ENCODE peak calls at places on chromosomes 1 and 21, in seven cellular contexts. One of them, this sample, is unnamed.
A peak's percentile ranks its signal among the peaks of the same experiment; 100 is the strongest.

GRCh38 chr21:36320421-36321324 is 676 bp downstream of the MORC3 start:
- DNase-seq in HAP-1: peak; percentile 82
- DNase-seq in left ventricle myocardium inferior: peak; percentile 25
- DNase-seq in breast epithelium: peak; percentile 51
- DNase-seq in thyroid gland: peak; percentile 73
- DNase-seq in PC-3: peak; percentile 70
- DNase-seq in small intestine: peak; percentile 70
- DNase-seq in this sample: peak; percentile 84

GRCh38 chr1:27004471-27005165 is 8.0 kb downstream of the TENT5B start:
- DNase-seq in HAP-1: no peak
- DNase-seq in left ventricle myocardium inferior: no peak
- DNase-seq in breast epithelium: no peak
- DNase-seq in thyroid gland: peak; percentile 79
- DNase-seq in PC-3: no peak
- DNase-seq in small intestine: no peak
- DNase-seq in this sample: no peak

GRCh38 chr1:6343506-6344405 is 49.8 kb downstream of the ACOT7 start:
- DNase-seq in HAP-1: peak; percentile 81
- DNase-seq in left ventricle myocardium inferior: peak; percentile 62
- DNase-seq in breast epithelium: peak; percentile 49
- DNase-seq in thyroid gland: peak; percentile 57
- DNase-seq in PC-3: peak; percentile 100
- DNase-seq in small intestine: peak; percentile 91
- DNase-seq in this sample: peak; percentile 79

GRCh38 chr1:240691521-240692338 is 79.8 kb upstream of the GREM2 start:
- DNase-seq in HAP-1: peak; percentile 65
- DNase-seq in left ventricle myocardium inferior: no peak
- DNase-seq in breast epithelium: no peak
- DNase-seq in thyroid gland: peak; percentile 40
- DNase-seq in PC-3: peak; percentile 78
- DNase-seq in small intestine: no peak
- DNase-seq in this sample: peak; percentile 58

GRCh38 chr1:101438359-101438758 is 201.5 kb downstream of the S1PR1 start:
- DNase-seq in HAP-1: no peak
- DNase-seq in left ventricle myocardium inferior: no peak
- DNase-seq in breast epithelium: no peak
- DNase-seq in thyroid gland: no peak
- DNase-seq in PC-3: peak; percentile 51
- DNase-seq in small intestine: no peak
- DNase-seq in this sample: no peak

GRCh38 chr1:113156368-113156767 is 83.4 kb downstream of the LRIG2 start:
- DNase-seq in HAP-1: no peak
- DNase-seq in left ventricle myocardium inferior: no peak
- DNase-seq in breast epithelium: no peak
- DNase-seq in thyroid gland: no peak
- DNase-seq in PC-3: no peak
- DNase-seq in small intestine: no peak
- DNase-seq in this sample: no peak

GRCh38 chr21:42039470-42039901 is 29.3 kb upstream of the ZBTB21 start:
- DNase-seq in HAP-1: no peak
- DNase-seq in left ventricle myocardium inferior: no peak
- DNase-seq in breast epithelium: peak; percentile 73
- DNase-seq in thyroid gland: no peak
- DNase-seq in PC-3: peak; percentile 49
- DNase-seq in small intestine: no peak
- DNase-seq in this sample: peak; percentile 18

GRCh38 chr1:183209533-183210158 is 23.6 kb downstream of the LAMC2 start:
- DNase-seq in HAP-1: no peak
- DNase-seq in left ventricle myocardium inferior: no peak
- DNase-seq in breast epithelium: no peak
- DNase-seq in thyroid gland: no peak
- DNase-seq in PC-3: peak; percentile 88
- DNase-seq in small intestine: peak; percentile 48
- DNase-seq in this sample: peak; percentile 73

GRCh38 chr1:109788695-109789521 is 25.2 kb upstream of the EPS8L3 start:
- DNase-seq in HAP-1: peak; percentile 32
- DNase-seq in left ventricle myocardium inferior: peak; percentile 9
- DNase-seq in breast epithelium: no peak
- DNase-seq in thyroid gland: no peak
- DNase-seq in PC-3: peak; percentile 39
- DNase-seq in small intestine: no peak
- DNase-seq in this sample: peak; percentile 54

GRCh38 chr1:11473635-11474034 is 5.3 kb upstream of the DISP3 start:
- DNase-seq in HAP-1: peak; percentile 74
- DNase-seq in left ventricle myocardium inferior: no peak
- DNase-seq in breast epithelium: no peak
- DNase-seq in thyroid gland: no peak
- DNase-seq in PC-3: peak; percentile 39
- DNase-seq in small intestine: no peak
- DNase-seq in this sample: no peak

GRCh38 chr1:195765099-195765498 is 843.1 kb downstream of the KCNT2 start:
- DNase-seq in HAP-1: no peak
- DNase-seq in left ventricle myocardium inferior: no peak
- DNase-seq in breast epithelium: no peak
- DNase-seq in thyroid gland: no peak
- DNase-seq in PC-3: no peak
- DNase-seq in small intestine: no peak
- DNase-seq in this sample: no peak

GRCh38 chr1:114467491-114467890 is 43.5 kb downstream of the TRIM33 start:
- DNase-seq in HAP-1: no peak
- DNase-seq in left ventricle myocardium inferior: no peak
- DNase-seq in breast epithelium: no peak
- DNase-seq in thyroid gland: no peak
- DNase-seq in PC-3: no peak
- DNase-seq in small intestine: no peak
- DNase-seq in this sample: no peak

GRCh38 chr21:42012763-42013329 is 2.7 kb upstream of the ZBTB21 start:
- DNase-seq in HAP-1: no peak
- DNase-seq in left ventricle myocardium inferior: no peak
- DNase-seq in breast epithelium: no peak
- DNase-seq in thyroid gland: no peak
- DNase-seq in PC-3: peak; percentile 27
- DNase-seq in small intestine: no peak
- DNase-seq in this sample: no peak

GRCh38 chr1:196357913-196358312 is 250.3 kb downstream of the KCNT2 start:
- DNase-seq in HAP-1: no peak
- DNase-seq in left ventricle myocardium inferior: no peak
- DNase-seq in breast epithelium: no peak
- DNase-seq in thyroid gland: no peak
- DNase-seq in PC-3: no peak
- DNase-seq in small intestine: no peak
- DNase-seq in this sample: no peak

GRCh38 chr1:117565083-117565556 is 40.7 kb upstream of the TENT5C start:
- DNase-seq in HAP-1: no peak
- DNase-seq in left ventricle myocardium inferior: no peak
- DNase-seq in breast epithelium: no peak
- DNase-seq in thyroid gland: no peak
- DNase-seq in PC-3: no peak
- DNase-seq in small intestine: no peak
- DNase-seq in this sample: no peak

GRCh38 chr21:44765231-44766013 is 36.2 kb downstream of the UBE2G2 start:
- DNase-seq in HAP-1: no peak
- DNase-seq in left ventricle myocardium inferior: no peak
- DNase-seq in breast epithelium: no peak
- DNase-seq in thyroid gland: no peak
- DNase-seq in PC-3: peak; percentile 88
- DNase-seq in small intestine: no peak
- DNase-seq in this sample: no peak

DNA sequence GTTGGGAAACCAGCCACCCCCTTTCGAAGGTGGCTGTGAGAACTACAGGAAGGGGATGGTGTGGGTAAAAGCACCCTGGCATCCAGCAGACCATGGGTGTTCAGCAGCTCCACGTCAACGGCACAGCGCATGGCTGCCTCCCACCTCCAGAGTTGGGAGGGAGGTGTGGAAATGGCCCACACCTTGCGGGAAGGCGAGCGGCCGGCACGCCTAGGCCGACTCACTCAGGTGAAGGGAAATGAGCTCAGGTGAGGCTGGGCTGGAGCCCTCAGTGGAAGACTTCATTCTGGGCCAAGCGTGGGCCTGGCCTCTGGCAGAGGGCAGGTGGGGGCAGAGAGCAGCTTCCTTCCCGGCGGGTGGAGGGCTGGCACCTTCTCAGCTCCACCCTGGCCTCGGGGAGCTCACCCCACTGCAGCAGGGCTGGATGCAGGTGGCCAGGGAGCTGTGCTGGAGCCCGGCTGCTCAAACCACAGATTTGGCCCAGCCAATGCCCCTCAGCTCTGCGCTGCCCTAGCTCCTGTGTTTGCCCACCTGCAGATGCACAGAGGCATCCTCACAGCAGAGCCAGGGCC is 24.8 kb upstream of the ALDH4A1 start:
- DNase-seq in HAP-1: no peak
- DNase-seq in left ventricle myocardium inferior: no peak
- DNase-seq in breast epithelium: no peak
- DNase-seq in thyroid gland: no peak
- DNase-seq in PC-3: peak; percentile 49
- DNase-seq in small intestine: no peak
- DNase-seq in this sample: no peak
- H3K4me3 ChIP-seq in HAP-1: no peak overlapping the region
- H3K4me3 ChIP-seq in left ventricle myocardium inferior: peak overlapping the region; percentile 24
- H3K4me3 ChIP-seq in breast epithelium: peak overlapping the region; percentile 45
- H3K4me3 ChIP-seq in thyroid gland: no peak overlapping the region
- H3K4me3 ChIP-seq in PC-3: peak overlapping the region; percentile 34
- H3K4me3 ChIP-seq in small intestine: no peak overlapping the region
- H3K4me3 ChIP-seq in this sample: no peak overlapping the region

GRCh38 chr1:197902131-197902453 is 338 bp upstream of the C1orf53 start:
- DNase-seq in HAP-1: no peak
- DNase-seq in left ventricle myocardium inferior: no peak
- DNase-seq in breast epithelium: no peak
- DNase-seq in thyroid gland: no peak
- DNase-seq in PC-3: no peak
- DNase-seq in small intestine: no peak
- DNase-seq in this sample: no peak

GRCh38 chr1:197902454-197903195 is at the start of gene C1orf53:
- DNase-seq in HAP-1: peak; percentile 88
- DNase-seq in left ventricle myocardium inferior: peak; percentile 86
- DNase-seq in breast epithelium: peak; percentile 60
- DNase-seq in thyroid gland: peak; percentile 86
- DNase-seq in PC-3: peak; percentile 81
- DNase-seq in small intestine: peak; percentile 91
- DNase-seq in this sample: peak; percentile 94

GRCh38 chr1:197903196-197903514 is 725 bp downstream of the C1orf53 start:
- DNase-seq in HAP-1: no peak
- DNase-seq in left ventricle myocardium inferior: no peak
- DNase-seq in breast epithelium: no peak
- DNase-seq in thyroid gland: no peak
- DNase-seq in PC-3: no peak
- DNase-seq in small intestine: no peak
- DNase-seq in this sample: no peak

GRCh38 chr1:197905699-197906351 is 3.4 kb downstream of the C1orf53 start:
- DNase-seq in HAP-1: no peak
- DNase-seq in left ventricle myocardium inferior: no peak
- DNase-seq in breast epithelium: no peak
- DNase-seq in thyroid gland: no peak
- DNase-seq in PC-3: no peak
- DNase-seq in small intestine: no peak
- DNase-seq in this sample: no peak

GRCh38 chr1:197904126-197904787 is 1.8 kb downstream of the C1orf53 start:
- DNase-seq in HAP-1: no peak
- DNase-seq in left ventricle myocardium inferior: no peak
- DNase-seq in breast epithelium: no peak
- DNase-seq in thyroid gland: no peak
- DNase-seq in PC-3: no peak
- DNase-seq in small intestine: no peak
- DNase-seq in this sample: no peak
- H3K27me3 ChIP-seq in HAP-1: no peaks in the 10 kb centered on the region
- H3K27me3 ChIP-seq in left ventricle myocardium inferior: peaks cover 55% of the 10 kb centered on the region
- H3K27me3 ChIP-seq in breast epithelium: no peaks in the 10 kb centered on the region
- H3K27me3 ChIP-seq in thyroid gland: peaks cover 11% of the 10 kb centered on the region
- H3K27me3 ChIP-seq in PC-3: no peaks in the 10 kb centered on the region
- H3K27me3 ChIP-seq in small intestine: peaks cover 22% of the 10 kb centered on the region
- H3K27me3 ChIP-seq in this sample: no peaks in the 10 kb centered on the region

GRCh38 chr1:125085720-125086591 is 3901.2 kb downstream of the SRGAP2C start:
- DNase-seq in HAP-1: no peak
- DNase-seq in left ventricle myocardium inferior: no peak
- DNase-seq in breast epithelium: no peak
- DNase-seq in thyroid gland: no peak
- DNase-seq in PC-3: no peak
- DNase-seq in small intestine: no peak
- DNase-seq in this sample: no peak
- H3K9me3 ChIP-seq in HAP-1: no peaks in the 10 kb centered on the region
- H3K9me3 ChIP-seq in left ventricle myocardium inferior: peaks cover 45% of the 10 kb centered on the region
- H3K9me3 ChIP-seq in breast epithelium: peaks cover 44% of the 10 kb centered on the region
- H3K9me3 ChIP-seq in thyroid gland: no peaks in the 10 kb centered on the region
- H3K9me3 ChIP-seq in PC-3: peaks cover 44% of the 10 kb centered on the region
- H3K9me3 ChIP-seq in small intestine: peaks cover 5% of the 10 kb centered on the region
- H3K9me3 ChIP-seq in this sample: peaks cover 22% of the 10 kb centered on the region

GRCh38 chr21:16535100-16535418 is 805.3 kb downstream of the USP25 start:
- DNase-seq in HAP-1: peak; percentile 35
- DNase-seq in left ventricle myocardium inferior: peak; percentile 79
- DNase-seq in breast epithelium: peak; percentile 82
- DNase-seq in thyroid gland: peak; percentile 92
- DNase-seq in PC-3: peak; percentile 13
- DNase-seq in small intestine: no peak
- DNase-seq in this sample: peak; percentile 96

GRCh38 chr21:16532841-16533240 is 803.1 kb downstream of the USP25 start:
- DNase-seq in HAP-1: no peak
- DNase-seq in left ventricle myocardium inferior: no peak
- DNase-seq in breast epithelium: no peak
- DNase-seq in thyroid gland: no peak
- DNase-seq in PC-3: no peak
- DNase-seq in small intestine: no peak
- DNase-seq in this sample: no peak

GRCh38 chr21:16536661-16537359 is 807.0 kb downstream of the USP25 start:
- DNase-seq in HAP-1: no peak
- DNase-seq in left ventricle myocardium inferior: no peak
- DNase-seq in breast epithelium: no peak
- DNase-seq in thyroid gland: no peak
- DNase-seq in PC-3: peak; percentile 31
- DNase-seq in small intestine: no peak
- DNase-seq in this sample: peak; percentile 6

GRCh38 chr21:16534408-16535099 is 804.8 kb downstream of the USP25 start:
- DNase-seq in HAP-1: peak; percentile 77
- DNase-seq in left ventricle myocardium inferior: peak; percentile 80
- DNase-seq in breast epithelium: peak; percentile 70
- DNase-seq in thyroid gland: peak; percentile 89
- DNase-seq in PC-3: no peak
- DNase-seq in small intestine: no peak
- DNase-seq in this sample: peak; percentile 79

DNA sequence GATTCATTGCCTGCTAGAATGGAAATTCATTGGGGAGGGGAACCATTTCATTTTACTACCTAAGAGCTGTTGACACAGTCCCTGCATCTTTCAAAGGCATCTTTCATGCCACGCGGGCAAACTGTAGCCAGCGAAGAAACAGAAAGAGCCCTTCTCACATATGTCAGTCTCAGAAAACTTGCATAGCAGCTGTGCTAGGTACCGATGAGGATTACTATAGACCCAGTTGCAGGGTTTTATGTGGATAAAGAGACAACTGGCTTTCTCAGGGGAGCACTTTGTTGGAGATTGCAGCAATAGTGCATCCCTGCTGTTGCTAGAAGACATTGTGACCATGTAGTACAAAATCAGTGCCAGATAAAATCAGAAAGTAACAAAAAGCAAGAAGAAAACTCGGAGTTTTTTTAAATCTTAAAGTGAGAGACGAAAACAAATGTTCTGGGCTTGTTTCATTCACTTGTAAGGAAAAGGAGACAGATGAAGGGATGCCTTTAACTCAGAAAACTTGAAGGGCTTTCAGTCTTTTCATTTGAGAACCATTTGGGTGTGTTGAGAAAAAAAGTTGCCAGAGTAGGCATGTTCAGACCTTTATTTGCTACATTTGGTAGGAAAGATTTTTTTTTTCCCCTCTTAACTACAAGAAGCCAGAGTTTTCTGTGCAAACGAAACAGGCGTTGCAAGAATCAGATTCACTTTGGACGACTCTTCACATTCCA is 804.1 kb downstream of the USP25 start:
- DNase-seq in HAP-1: no peak
- DNase-seq in left ventricle myocardium inferior: no peak
- DNase-seq in breast epithelium: no peak
- DNase-seq in thyroid gland: no peak
- DNase-seq in PC-3: no peak
- DNase-seq in small intestine: peak; percentile 0
- DNase-seq in this sample: peak; percentile 7
- H3K4me3 ChIP-seq in HAP-1: no peak overlapping the region
- H3K4me3 ChIP-seq in left ventricle myocardium inferior: peak overlapping the region; percentile 64
- H3K4me3 ChIP-seq in breast epithelium: peak overlapping the region; percentile 70
- H3K4me3 ChIP-seq in thyroid gland: peak overlapping the region; percentile 1
- H3K4me3 ChIP-seq in PC-3: no peak overlapping the region
- H3K4me3 ChIP-seq in small intestine: no peak overlapping the region
- H3K4me3 ChIP-seq in this sample: peak overlapping the region; percentile 56